ENCODE peak calls at places on chromosomes 1 and 21, in eight cellular contexts. J is ovary, I is gastrocnemius medialis, N is brain microvascular endothelial cell, U is astrocyte, S is OCI-LY7, M is thoracic aorta, D is pancreas. A is an unnamed sample.

GRCh38 chr1:53025034-53025777 is 36.8 kb upstream of the PODN start:
- DNase-seq in S (no peak), N (peak), J (peak), D (no peak), M (no peak), U (peak), I (peak), A (no peak)

GRCh38 chr21:43970551-43970950 is 41.6 kb upstream of the TRAPPC10 start:
- DNase-seq in S (no peak), N (no peak), J (no peak), M (no peak), U (no peak), D (no peak), I (no peak), A (no peak)

GRCh38 chr1:151147132-151147503 is 687 bp upstream of the SEMA6C start:
- DNase-seq in S (no peak), J (no peak), N (no peak), D (no peak), U (no peak), M (no peak), I (peak), A (no peak)

GRCh38 chr1:36988741-36989193 is 45.5 kb downstream of the GRIK3 start:
- DNase-seq in U (no peak), I (no peak), N (no peak), M (no peak), J (peak), D (no peak), S (no peak), A (no peak)

GRCh38 chr21:33820371-33820770 is 95.2 kb downstream of the ATP5PO start:
- DNase-seq in D (no peak), U (no peak), J (no peak), S (no peak), M (no peak), I (no peak), N (no peak), A (no peak)

GRCh38 chr1:42777860-42778259 is 6.9 kb upstream of the TMEM269 start:
- DNase-seq in N (peak), I (no peak), S (peak), J (no peak), U (no peak), M (no peak), D (no peak), A (no peak)

GRCh38 chr1:224245188-224245587 is 62.1 kb downstream of the DEGS1 start:
- DNase-seq in S (peak), D (no peak), I (peak), N (peak), U (no peak), M (no peak), J (peak), A (no peak)

GRCh38 chr1:241846862-241847539 is 1.0 kb upstream of the EXO1 start:
- DNase-seq in U (no peak), M (no peak), S (no peak), I (no peak), D (no peak), J (no peak), N (no peak), A (no peak)

GRCh38 chr1:157115851-157116734 is 16.5 kb upstream of the ETV3L start:
- DNase-seq in M (no peak), S (no peak), D (no peak), I (no peak), J (no peak), U (no peak), N (no peak), A (no peak)

GRCh38 chr1:12135612-12136011 is 31.2 kb upstream of the TNFRSF1B start:
- DNase-seq in U (no peak), I (no peak), D (no peak), M (no peak), S (no peak), N (no peak), J (peak), A (no peak)

GRCh38 chr1:177343445-177343844 is 172.7 kb downstream of the BRINP2 start:
- DNase-seq in J (no peak), N (no peak), I (no peak), D (no peak), S (no peak), U (no peak), M (no peak), A (no peak)

GRCh38 chr1:153364181-153364580 is 6.5 kb downstream of the S100A9 start:
- DNase-seq in D (no peak), N (no peak), M (no peak), S (no peak), U (no peak), I (no peak), J (no peak), A (no peak)

GRCh38 chr1:907611-908451 is 15.9 kb upstream of the SAMD11 start:
- DNase-seq in N (no peak), J (no peak), M (no peak), D (no peak), I (no peak), U (no peak), S (no peak), A (no peak)

GRCh38 chr1:22212400-22213233 is 69.7 kb upstream of the WNT4 start:
- DNase-seq in U (no peak), S (no peak), N (no peak), I (no peak), J (no peak), D (no peak), M (no peak), A (no peak)

GRCh38 chr1:212858461-212859265 is 588 bp downstream of the FLVCR1 start:
- DNase-seq in S (peak), U (peak), M (no peak), J (peak), I (no peak), D (peak), N (peak), A (peak)

GRCh38 chr1:212858055-212858460 is at the start of gene FLVCR1:
- DNase-seq in N (peak), D (peak), S (peak), U (peak), I (peak), M (peak), J (peak), A (peak)

GRCh38 chr1:212862111-212862690 is 4.1 kb downstream of the FLVCR1 start:
- DNase-seq in M (no peak), J (no peak), S (no peak), N (no peak), U (no peak), D (no peak), I (no peak), A (no peak)

GRCh38 chr1:212864201-212864600 is 6.1 kb downstream of the FLVCR1 start:
- DNase-seq in I (no peak), D (no peak), S (no peak), N (no peak), J (no peak), M (no peak), U (no peak), A (no peak)

GRCh38 chr1:212860713-212861581 is 2.9 kb downstream of the FLVCR1 start:
- DNase-seq in S (no peak), N (peak), I (no peak), D (no peak), U (peak), J (no peak), M (no peak), A (no peak)
- H3K4me3 ChIP-seq in S (peak), N (peak), I (no peak), D (no peak), U (peak), J (no peak), M (no peak), A (peak)

DNA sequence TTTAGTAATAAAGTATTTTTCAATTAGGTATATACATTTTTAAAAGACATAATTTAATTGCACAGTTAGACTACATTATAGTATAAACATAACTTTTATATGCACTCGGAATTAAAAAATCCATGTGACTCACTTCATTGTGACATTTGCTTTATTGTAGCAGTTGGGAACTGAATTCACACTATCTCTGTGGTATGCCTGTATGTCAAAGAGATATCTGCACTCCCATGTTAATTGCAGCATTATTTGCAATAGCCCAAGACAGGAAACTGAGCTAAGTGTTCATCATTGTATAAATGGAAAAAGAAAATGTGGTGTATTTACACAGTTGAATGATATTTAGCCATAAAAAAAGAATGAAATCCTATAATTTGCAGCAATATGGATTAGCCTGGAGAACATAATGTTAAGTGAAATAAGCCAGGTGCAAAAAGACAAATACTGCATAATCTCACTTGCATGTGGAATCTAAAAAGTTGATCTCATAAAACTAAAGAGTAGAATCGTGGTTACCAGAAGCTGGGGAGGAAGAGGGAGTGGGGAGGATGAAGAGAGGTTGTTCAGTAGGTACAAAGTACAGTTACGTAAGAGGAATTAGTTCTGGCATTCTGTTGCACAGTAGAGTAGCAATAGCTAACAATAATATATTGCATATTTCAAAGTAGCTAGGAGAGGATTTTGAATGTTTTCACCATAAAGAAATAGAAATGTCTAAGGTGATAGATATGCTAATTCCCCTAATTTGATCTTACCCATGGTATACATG is 64.8 kb downstream of the DPT start:
- DNase-seq in S (no peak), J (no peak), U (no peak), N (no peak), D (no peak), I (no peak), M (no peak), A (no peak)
- TF ChIP-seq CTCF in S (no peak), J (no peak), U (no peak), N (no peak), D (no peak), I (no peak), M (no peak), A (no peak)

GRCh38 chr1:10703702-10704101 is 92.7 kb downstream of the CASZ1 start:
- DNase-seq in N (no peak), I (no peak), M (no peak), D (no peak), U (no peak), S (no peak), J (no peak), A (no peak)
- H3K4me3 ChIP-seq in N (no peak), I (no peak), M (no peak), D (no peak), U (no peak), S (no peak), J (no peak), A (no peak)

GRCh38 chr1:231170875-231171274 is 9.0 kb downstream of the TRIM67 start:
- DNase-seq in M (no peak), J (no peak), D (no peak), S (peak), N (no peak), I (no peak), U (no peak), A (no peak)
- TF ChIP-seq CTCF in M (no peak), J (no peak), D (no peak), S (peak), N (peak), I (no peak), U (no peak), A (peak)

GRCh38 chr1:2203671-2204383 is 9.3 kb upstream of the FAAP20 start:
- DNase-seq in S (no peak), D (no peak), U (no peak), I (no peak), N (no peak), J (peak), M (no peak), A (no peak)
- H3K4me3 ChIP-seq in S (peak), D (no peak), U (peak), I (peak), N (peak), J (peak), M (peak), A (peak)

A was measured in retinal pigment epithelial cell.